ENCODE peak calls at places on chromosomes 3 and 15, in seven cellular contexts. One of them, this sample, is unnamed.

GRCh38 chr15:77810180-77810579 is 177.5 kb upstream of the LINGO1 start:
- DNase-seq in left lung: no peak
- DNase-seq in uterus: no peak
- DNase-seq in adrenal gland: no peak
- DNase-seq in CD8-positive, alpha-beta T cell: no peak
- DNase-seq in vagina: no peak
- DNase-seq in colonic mucosa: no peak
- DNase-seq in this sample: no peak

GRCh38 chr15:22257668-22258401 is 177.5 kb downstream of the OR4M2 start:
- DNase-seq in vagina: no peak
- DNase-seq in left lung: no peak
- DNase-seq in colonic mucosa: no peak
- DNase-seq in adrenal gland: no peak
- DNase-seq in CD8-positive, alpha-beta T cell: no peak
- DNase-seq in uterus: no peak
- DNase-seq in this sample: no peak

GRCh38 chr15:89017370-89018066 is 70.7 kb upstream of the ABHD2 start:
- DNase-seq in vagina: no peak
- DNase-seq in CD8-positive, alpha-beta T cell: peak; percentile 77
- DNase-seq in adrenal gland: peak; percentile 90
- DNase-seq in left lung: peak; percentile 68
- DNase-seq in colonic mucosa: peak; percentile 80
- DNase-seq in uterus: peak; percentile 82
- DNase-seq in this sample: peak; percentile 72

GRCh38 chr3:37537914-37538691 is 323.6 kb upstream of the CTDSPL start:
- DNase-seq in left lung: no peak
- DNase-seq in adrenal gland: no peak
- DNase-seq in uterus: peak; percentile 76
- DNase-seq in CD8-positive, alpha-beta T cell: no peak
- DNase-seq in vagina: no peak
- DNase-seq in colonic mucosa: no peak
- DNase-seq in this sample: no peak

GRCh38 chr3:182979719-182980191 is 583 bp downstream of the DCUN1D1 start:
- DNase-seq in left lung: peak; percentile 38
- DNase-seq in CD8-positive, alpha-beta T cell: no peak
- DNase-seq in adrenal gland: no peak
- DNase-seq in colonic mucosa: peak; percentile 50
- DNase-seq in vagina: no peak
- DNase-seq in uterus: no peak
- DNase-seq in this sample: no peak

GRCh38 chr3:14097616-14098391 is 26.9 kb downstream of the CHCHD4 start:
- DNase-seq in colonic mucosa: no peak
- DNase-seq in adrenal gland: no peak
- DNase-seq in left lung: no peak
- DNase-seq in vagina: no peak
- DNase-seq in CD8-positive, alpha-beta T cell: no peak
- DNase-seq in uterus: no peak
- DNase-seq in this sample: no peak

GRCh38 chr15:48682949-48683651 is 37.6 kb upstream of the FBN1 start:
- DNase-seq in CD8-positive, alpha-beta T cell: no peak
- DNase-seq in adrenal gland: peak; percentile 82
- DNase-seq in vagina: no peak
- DNase-seq in left lung: peak; percentile 33
- DNase-seq in colonic mucosa: peak; percentile 29
- DNase-seq in uterus: no peak
- DNase-seq in this sample: no peak

GRCh38 chr3:177443469-177443868 is 246.2 kb upstream of the TBL1XR1 start:
- DNase-seq in CD8-positive, alpha-beta T cell: no peak
- DNase-seq in left lung: no peak
- DNase-seq in uterus: no peak
- DNase-seq in colonic mucosa: peak; percentile 35
- DNase-seq in vagina: no peak
- DNase-seq in adrenal gland: peak; percentile 68
- DNase-seq in this sample: no peak

GRCh38 chr15:52441846-52442245 is 86.8 kb downstream of the MYO5A start:
- DNase-seq in left lung: no peak
- DNase-seq in colonic mucosa: no peak
- DNase-seq in CD8-positive, alpha-beta T cell: no peak
- DNase-seq in adrenal gland: no peak
- DNase-seq in vagina: no peak
- DNase-seq in uterus: no peak
- DNase-seq in this sample: no peak

GRCh38 chr3:121574449-121574848 is 6.7 kb downstream of the ARGFX start:
- DNase-seq in adrenal gland: no peak
- DNase-seq in CD8-positive, alpha-beta T cell: no peak
- DNase-seq in uterus: no peak
- DNase-seq in left lung: no peak
- DNase-seq in colonic mucosa: peak; percentile 44
- DNase-seq in vagina: no peak
- DNase-seq in this sample: no peak

GRCh38 chr15:89714775-89715174 is 24.2 kb downstream of the WDR93 start:
- DNase-seq in left lung: no peak
- DNase-seq in CD8-positive, alpha-beta T cell: no peak
- DNase-seq in uterus: no peak
- DNase-seq in vagina: no peak
- DNase-seq in colonic mucosa: no peak
- DNase-seq in adrenal gland: no peak
- DNase-seq in this sample: no peak

GRCh38 chr15:64051645-64052259 is 5.5 kb upstream of the DAPK2 start:
- DNase-seq in CD8-positive, alpha-beta T cell: no peak
- DNase-seq in colonic mucosa: no peak
- DNase-seq in vagina: no peak
- DNase-seq in left lung: no peak
- DNase-seq in adrenal gland: no peak
- DNase-seq in uterus: no peak
- DNase-seq in this sample: no peak

GRCh38 chr15:20348900-20349773 is 192.5 kb downstream of the GOLGA6L6 start:
- DNase-seq in adrenal gland: peak; percentile 42
- DNase-seq in uterus: no peak
- DNase-seq in colonic mucosa: no peak
- DNase-seq in vagina: peak; percentile 87
- DNase-seq in CD8-positive, alpha-beta T cell: no peak
- DNase-seq in left lung: no peak
- DNase-seq in this sample: no peak
- H3K9me3 ChIP-seq in adrenal gland: no peaks in the 10 kb centered on the region
- H3K9me3 ChIP-seq in uterus: no peaks in the 10 kb centered on the region
- H3K9me3 ChIP-seq in colonic mucosa: no peaks in the 10 kb centered on the region
- H3K9me3 ChIP-seq in vagina: peaks cover 3% of the 10 kb centered on the region
- H3K9me3 ChIP-seq in CD8-positive, alpha-beta T cell: no peaks in the 10 kb centered on the region
- H3K9me3 ChIP-seq in left lung: no peaks in the 10 kb centered on the region
- H3K9me3 ChIP-seq in this sample: no peaks in the 10 kb centered on the region

GRCh38 chr3:56190130-56190529 is 278.1 kb downstream of the ERC2 start:
- DNase-seq in CD8-positive, alpha-beta T cell: no peak
- DNase-seq in uterus: no peak
- DNase-seq in vagina: no peak
- DNase-seq in colonic mucosa: no peak
- DNase-seq in left lung: no peak
- DNase-seq in adrenal gland: no peak
- DNase-seq in this sample: no peak

GRCh38 chr3:56192001-56192400 is 276.3 kb downstream of the ERC2 start:
- DNase-seq in vagina: no peak
- DNase-seq in left lung: no peak
- DNase-seq in adrenal gland: no peak
- DNase-seq in uterus: no peak
- DNase-seq in CD8-positive, alpha-beta T cell: no peak
- DNase-seq in colonic mucosa: no peak
- DNase-seq in this sample: no peak

GRCh38 chr3:56193531-56193930 is 274.7 kb downstream of the ERC2 start:
- DNase-seq in left lung: no peak
- DNase-seq in vagina: no peak
- DNase-seq in uterus: no peak
- DNase-seq in colonic mucosa: no peak
- DNase-seq in adrenal gland: no peak
- DNase-seq in CD8-positive, alpha-beta T cell: no peak
- DNase-seq in this sample: no peak

GRCh38 chr3:56189486-56189985 is 278.7 kb downstream of the ERC2 start:
- DNase-seq in colonic mucosa: no peak
- DNase-seq in vagina: no peak
- DNase-seq in left lung: no peak
- DNase-seq in uterus: no peak
- DNase-seq in CD8-positive, alpha-beta T cell: no peak
- DNase-seq in adrenal gland: no peak
- DNase-seq in this sample: no peak

DNA sequence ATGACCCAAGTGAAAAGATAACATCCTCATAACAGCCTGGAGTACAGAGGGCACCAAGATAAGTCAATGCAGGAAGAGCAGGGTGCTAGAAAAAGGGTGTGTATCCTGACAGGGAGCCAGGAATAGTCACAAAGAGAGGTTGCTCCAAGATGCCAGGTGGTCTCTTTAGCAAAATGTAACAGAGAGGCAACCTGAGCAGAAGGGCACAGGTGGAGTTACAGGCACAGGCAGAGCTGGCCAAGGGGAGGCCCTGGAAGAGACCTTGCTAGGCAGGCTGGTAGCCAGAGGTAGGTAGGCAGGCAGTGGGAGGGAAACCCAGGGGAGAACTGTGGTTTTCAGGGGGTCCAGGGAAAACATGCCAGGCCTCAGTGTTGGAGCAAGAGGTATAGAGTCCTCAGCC is 277.4 kb downstream of the ERC2 start:
- DNase-seq in adrenal gland: no peak
- DNase-seq in CD8-positive, alpha-beta T cell: no peak
- DNase-seq in colonic mucosa: no peak
- DNase-seq in left lung: no peak
- DNase-seq in vagina: no peak
- DNase-seq in uterus: no peak
- DNase-seq in this sample: no peak
- H3K27ac ChIP-seq in adrenal gland: no peak overlapping the region
- H3K27ac ChIP-seq in CD8-positive, alpha-beta T cell: no peak overlapping the region
- H3K27ac ChIP-seq in colonic mucosa: no peak overlapping the region
- H3K27ac ChIP-seq in left lung: no peak overlapping the region
- H3K27ac ChIP-seq in vagina: no peak overlapping the region
- H3K27ac ChIP-seq in uterus: no peak overlapping the region
- H3K27ac ChIP-seq in this sample: no peak overlapping the region

GRCh38 chr3:158737987-158738615 is 5.8 kb upstream of the RARRES1 start:
- DNase-seq in adrenal gland: no peak
- DNase-seq in vagina: peak; percentile 79
- DNase-seq in colonic mucosa: no peak
- DNase-seq in uterus: no peak
- DNase-seq in CD8-positive, alpha-beta T cell: no peak
- DNase-seq in left lung: no peak
- DNase-seq in this sample: no peak
- TF ChIP-seq CTCF in adrenal gland: no peak
- TF ChIP-seq CTCF in vagina: no peak
- TF ChIP-seq CTCF in colonic mucosa: no peak
- TF ChIP-seq CTCF in uterus: no peak
- TF ChIP-seq CTCF in CD8-positive, alpha-beta T cell: no peak
- TF ChIP-seq CTCF in left lung: no peak
- TF ChIP-seq CTCF in this sample: no peak

GRCh38 chr15:27361418-27361817 is 390.4 kb downstream of the GABRG3 start:
- DNase-seq in CD8-positive, alpha-beta T cell: no peak
- DNase-seq in vagina: no peak
- DNase-seq in colonic mucosa: no peak
- DNase-seq in left lung: no peak
- DNase-seq in uterus: no peak
- DNase-seq in adrenal gland: no peak
- DNase-seq in this sample: no peak
- H3K9me3 ChIP-seq in CD8-positive, alpha-beta T cell: no peaks in the 10 kb centered on the region
- H3K9me3 ChIP-seq in vagina: no peaks in the 10 kb centered on the region
- H3K9me3 ChIP-seq in colonic mucosa: no peaks in the 10 kb centered on the region
- H3K9me3 ChIP-seq in left lung: no peaks in the 10 kb centered on the region
- H3K9me3 ChIP-seq in uterus: no peaks in the 10 kb centered on the region
- H3K9me3 ChIP-seq in adrenal gland: no peaks in the 10 kb centered on the region
- H3K9me3 ChIP-seq in this sample: no peaks in the 10 kb centered on the region

DNA sequence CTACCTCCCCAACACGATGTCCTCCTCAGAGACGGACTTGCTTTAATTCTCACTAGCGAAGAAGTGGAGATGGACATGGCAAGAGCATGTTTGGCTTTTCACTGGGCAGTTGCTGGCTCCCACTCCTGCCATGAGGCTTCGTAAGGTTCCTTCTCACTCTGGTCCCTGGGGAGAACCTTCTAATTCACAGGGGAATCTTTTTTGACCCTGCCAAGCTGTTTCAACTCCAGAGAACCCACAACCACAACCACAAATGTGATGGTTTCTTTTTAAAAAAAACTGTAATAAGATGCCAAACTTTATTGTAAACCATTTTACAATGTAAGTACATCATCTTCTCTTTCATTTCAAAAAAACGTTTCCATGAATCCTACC is 1.6 kb upstream of the MUSTN1 start:
- DNase-seq in vagina: no peak
- DNase-seq in uterus: no peak
- DNase-seq in colonic mucosa: no peak
- DNase-seq in left lung: no peak
- DNase-seq in CD8-positive, alpha-beta T cell: no peak
- DNase-seq in adrenal gland: no peak
- DNase-seq in this sample: no peak
- H3K27ac ChIP-seq in vagina: no peak overlapping the region
- H3K27ac ChIP-seq in uterus: no peak overlapping the region
- H3K27ac ChIP-seq in colonic mucosa: no peak overlapping the region
- H3K27ac ChIP-seq in left lung: no peak overlapping the region
- H3K27ac ChIP-seq in CD8-positive, alpha-beta T cell: no peak overlapping the region
- H3K27ac ChIP-seq in adrenal gland: no peak overlapping the region
- H3K27ac ChIP-seq in this sample: peak overlapping the region; percentile 39

DNA sequence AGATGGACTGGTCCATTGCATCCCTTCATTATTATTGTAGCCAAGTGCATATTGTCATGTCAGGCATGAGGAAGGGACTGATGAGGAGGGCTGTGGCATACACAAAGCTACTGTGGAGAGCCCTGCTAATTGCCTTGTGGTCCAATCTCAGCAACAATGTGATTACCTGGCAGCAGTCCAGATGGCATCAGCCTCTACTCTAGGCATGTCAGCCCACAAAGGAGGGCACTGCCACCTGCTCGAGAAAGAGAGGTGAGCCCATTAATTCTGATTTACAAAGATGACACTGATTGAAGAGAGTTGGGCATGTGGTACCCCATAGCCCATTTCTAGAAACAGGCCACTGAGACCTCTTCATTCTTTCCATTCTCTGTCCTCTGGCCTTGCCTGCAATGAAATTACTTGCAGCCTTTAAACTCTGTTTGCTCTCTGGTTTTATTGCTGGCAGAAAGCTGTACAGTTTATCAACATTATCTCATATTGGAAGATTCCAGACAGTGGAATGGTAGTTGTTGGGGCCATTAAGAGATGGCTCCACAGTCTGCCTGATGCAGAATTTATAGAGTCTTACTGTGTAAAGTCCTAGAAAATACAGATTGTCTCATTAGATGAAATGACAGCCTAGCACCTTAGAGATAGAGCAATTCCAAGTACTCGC is 307.7 kb downstream of the ARPP21 start:
- DNase-seq in left lung: no peak
- DNase-seq in adrenal gland: no peak
- DNase-seq in CD8-positive, alpha-beta T cell: no peak
- DNase-seq in colonic mucosa: peak; percentile 22
- DNase-seq in vagina: no peak
- DNase-seq in uterus: no peak
- DNase-seq in this sample: no peak
- TF ChIP-seq CTCF in left lung: no peak
- TF ChIP-seq CTCF in adrenal gland: no peak
- TF ChIP-seq CTCF in CD8-positive, alpha-beta T cell: no peak
- TF ChIP-seq CTCF in colonic mucosa: no peak
- TF ChIP-seq CTCF in vagina: no peak
- TF ChIP-seq CTCF in uterus: no peak
- TF ChIP-seq CTCF in this sample: no peak